ENCODE peak calls at places on chromosomes 6 and 20, in nine cellular contexts. K is brain microvascular endothelial cell; F is BJ; M is spleen; X is endodermal cell; N is CD4-positive, alpha-beta memory T cell; Z is GM23248; B is upper lobe of right lung; U is left ventricle myocardium inferior. A is an unnamed sample. For H3K27me3 and H3K36me3, the result is how much of the 10 kb centered on the place peaks cover.

GRCh38 chr6:107698146-107698545 is 126.0 kb downstream of the SCML4 start:
- DNase-seq in M (no peak), X (peak), F (peak), K (peak), U (no peak), B (no peak), N (no peak), Z (peak), A (no peak)

GRCh38 chr20:25309395-25310267 is 61.7 kb downstream of the PYGB start:
- DNase-seq in U (no peak), M (peak), N (no peak), B (peak), Z (peak), X (no peak), F (peak), K (peak), A (no peak)

GRCh38 chr6:156794963-156795362 is 17.8 kb downstream of the ARID1B start:
- DNase-seq in U (no peak), N (peak), X (peak), B (no peak), K (no peak), M (no peak), Z (no peak), F (no peak), A (no peak)

GRCh38 chr20:48012401-48012974 is 227.2 kb upstream of the SULF2 start:
- DNase-seq in K (peak), F (peak), N (no peak), Z (peak), B (no peak), U (no peak), X (peak), M (no peak), A (no peak)

GRCh38 chr6:46799657-46800056 is 6.5 kb downstream of the MEP1A start:
- DNase-seq in N (no peak), Z (no peak), B (no peak), M (no peak), F (no peak), X (no peak), U (no peak), K (no peak), A (no peak)

GRCh38 chr6:147040041-147040440 is 164.2 kb upstream of the STXBP5 start:
- DNase-seq in K (no peak), Z (peak), X (no peak), F (peak), M (no peak), N (no peak), U (no peak), B (no peak), A (no peak)

GRCh38 chr6:29071831-29072723 is 15.0 kb downstream of the OR2B3 start:
- DNase-seq in M (no peak), U (no peak), N (no peak), X (peak), B (no peak), K (peak), F (no peak), Z (peak), A (peak)

GRCh38 chr6:121856296-121856695 is 420.9 kb downstream of the GJA1 start:
- DNase-seq in U (no peak), M (no peak), K (no peak), B (no peak), Z (peak), F (peak), X (no peak), N (no peak), A (no peak)

GRCh38 chr6:5772634-5773230 is 234.0 kb downstream of the NRN1 start:
- DNase-seq in Z (no peak), U (no peak), K (no peak), X (no peak), B (no peak), N (no peak), M (no peak), F (no peak), A (no peak)

GRCh38 chr6:18343741-18344140 is 43.4 kb upstream of the RNF144B start:
- DNase-seq in X (no peak), M (no peak), K (peak), Z (peak), B (no peak), F (no peak), N (no peak), U (no peak), A (no peak)

GRCh38 chr6:48151142-48151541 is 40.1 kb upstream of the PTCHD4 start:
- DNase-seq in Z (peak), N (no peak), F (peak), K (no peak), U (no peak), M (no peak), B (no peak), X (no peak), A (no peak)

GRCh38 chr6:29011276-29011734 is 6.2 kb upstream of the ZNF311 start:
- DNase-seq in B (no peak), K (peak), N (peak), U (no peak), M (no peak), X (peak), Z (peak), F (no peak), A (peak)

DNA sequence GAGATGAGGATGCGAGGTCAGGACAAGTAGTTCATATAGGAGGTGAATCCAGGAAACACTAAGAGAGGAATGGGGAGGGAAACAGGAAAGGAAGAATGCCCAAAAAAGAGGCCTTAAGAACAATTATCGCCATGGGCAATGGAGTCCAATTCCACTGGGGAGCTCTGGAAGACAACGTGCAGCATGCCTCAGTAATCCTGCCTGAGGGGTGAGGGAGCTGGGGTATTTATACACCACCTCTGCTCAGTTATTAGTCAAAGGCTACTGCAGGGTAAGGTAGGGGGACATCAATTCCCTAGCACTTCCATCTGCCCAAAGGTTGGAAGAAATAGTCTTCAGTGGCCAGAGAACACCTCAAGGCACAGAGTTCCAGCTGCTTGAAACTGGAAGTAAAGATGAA is 96.4 kb downstream of the ZNF217 start:
- DNase-seq in Z (no peak), M (no peak), B (no peak), X (no peak), F (no peak), N (no peak), K (no peak), U (no peak), A (no peak)
- H3K4me3 ChIP-seq in Z (no peak), M (no peak), B (no peak), X (no peak), F (no peak), N (no peak), K (no peak), U (no peak), A (no peak)

DNA sequence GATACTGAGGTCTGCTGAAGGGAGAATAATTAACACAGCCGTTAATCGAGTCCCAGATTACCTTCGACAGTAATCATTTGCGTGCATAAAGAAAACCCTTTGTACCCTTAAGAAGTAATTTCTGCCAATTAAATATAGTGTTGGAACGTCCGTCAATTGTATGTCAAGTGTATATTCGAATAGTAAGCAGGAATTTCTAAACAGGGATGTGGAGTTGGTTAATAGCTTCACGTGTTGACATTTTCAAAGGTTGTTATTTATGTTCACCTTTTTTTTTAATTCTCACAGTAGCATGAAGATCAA is 798 bp upstream of the SNAP91 start:
- DNase-seq in M (no peak), U (no peak), F (no peak), X (no peak), K (no peak), N (no peak), Z (no peak), B (no peak), A (no peak)
- H3K27me3 ChIP-seq in M (under half), U (half or more), F (under half), X (half or more), K (under half), N (under half), Z (under half), B (under half), A (under half)

GRCh38 chr6:31663961-31664789 is 622 bp downstream of the GPANK1 start:
- DNase-seq in N (no peak), F (no peak), K (peak), M (peak), X (peak), Z (peak), B (no peak), U (no peak), A (peak)
- H3K36me3 ChIP-seq in N (under half), F (under half), K (under half), M (under half), X (under half), Z (under half), B (under half), U (under half), A (under half)

GRCh38 chr6:10407674-10408054 is 7.2 kb downstream of the TFAP2A start:
- DNase-seq in F (no peak), M (no peak), B (no peak), X (no peak), K (no peak), Z (no peak), U (no peak), N (no peak), A (no peak)
- H3K4me3 ChIP-seq in F (peak), M (no peak), B (no peak), X (no peak), K (no peak), Z (peak), U (no peak), N (no peak), A (no peak)

GRCh38 chr6:37524919-37525318 is 25.2 kb upstream of the CCDC167 start:
- DNase-seq in Z (no peak), M (no peak), B (no peak), U (no peak), F (no peak), N (no peak), K (no peak), X (no peak), A (no peak)

GRCh38 chr6:37532122-37532521 is 32.4 kb upstream of the CCDC167 start:
- DNase-seq in F (no peak), B (no peak), Z (no peak), N (no peak), M (no peak), K (no peak), X (no peak), U (no peak), A (no peak)

GRCh38 chr6:37525460-37526357 is 26.0 kb upstream of the CCDC167 start:
- DNase-seq in K (peak), B (no peak), F (no peak), Z (peak), N (no peak), U (no peak), M (no peak), X (peak), A (peak)

GRCh38 chr6:37531026-37531425 is 31.3 kb upstream of the CCDC167 start:
- DNase-seq in X (no peak), K (peak), F (no peak), M (no peak), B (no peak), Z (peak), U (no peak), N (no peak), A (no peak)

GRCh38 chr6:37530294-37530693 is 30.6 kb upstream of the CCDC167 start:
- DNase-seq in B (no peak), M (no peak), K (no peak), Z (peak), X (no peak), F (no peak), U (no peak), N (no peak), A (no peak)
- H3K27me3 ChIP-seq in B (under half), M (under half), K (under half), Z (half or more), X (half or more), F (under half), U (half or more), N (under half), A (under half)

GRCh38 chr6:170344631-170345576 is 38.3 kb downstream of the FAM120B start:
- DNase-seq in X (peak), Z (peak), K (peak), B (no peak), M (no peak), N (no peak), U (no peak), F (peak), A (peak)

GRCh38 chr6:170347975-170348374 is 41.4 kb downstream of the FAM120B start:
- DNase-seq in B (no peak), X (no peak), M (no peak), K (no peak), N (no peak), U (no peak), Z (no peak), F (no peak), A (no peak)

GRCh38 chr6:170346649-170347048 is 40.1 kb downstream of the FAM120B start:
- DNase-seq in F (no peak), U (no peak), K (no peak), M (no peak), N (no peak), Z (no peak), B (no peak), X (no peak), A (no peak)

GRCh38 chr6:170347091-170347490 is 40.5 kb downstream of the FAM120B start:
- DNase-seq in M (no peak), Z (peak), N (no peak), B (no peak), K (no peak), U (no peak), X (no peak), F (no peak), A (no peak)

DNA sequence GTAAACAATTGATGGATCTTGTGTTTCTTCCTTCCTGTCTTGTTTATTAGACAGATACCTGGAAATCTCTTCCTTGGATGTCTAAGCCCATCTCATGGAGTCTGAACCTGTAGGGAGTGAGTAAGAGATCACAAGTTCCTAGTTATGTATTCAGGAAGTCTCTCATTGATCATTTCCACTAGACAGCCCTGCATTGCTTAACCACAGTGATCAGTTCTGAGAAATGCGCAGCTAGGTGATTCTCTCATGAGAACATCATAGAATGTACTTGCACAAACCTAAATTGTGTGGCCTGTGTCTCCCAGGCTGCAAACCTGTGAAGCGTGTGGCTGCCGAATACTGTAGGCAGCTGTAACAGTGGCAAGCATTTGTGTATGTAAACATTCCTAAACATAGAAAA is 39.1 kb downstream of the FAM120B start:
- DNase-seq in F (no peak), U (no peak), K (no peak), X (no peak), Z (no peak), M (no peak), N (no peak), B (no peak), A (no peak)
- H3K36me3 ChIP-seq in F (under half), U (under half), K (under half), X (under half), Z (under half), M (under half), N (under half), B (under half), A (under half)

DNA sequence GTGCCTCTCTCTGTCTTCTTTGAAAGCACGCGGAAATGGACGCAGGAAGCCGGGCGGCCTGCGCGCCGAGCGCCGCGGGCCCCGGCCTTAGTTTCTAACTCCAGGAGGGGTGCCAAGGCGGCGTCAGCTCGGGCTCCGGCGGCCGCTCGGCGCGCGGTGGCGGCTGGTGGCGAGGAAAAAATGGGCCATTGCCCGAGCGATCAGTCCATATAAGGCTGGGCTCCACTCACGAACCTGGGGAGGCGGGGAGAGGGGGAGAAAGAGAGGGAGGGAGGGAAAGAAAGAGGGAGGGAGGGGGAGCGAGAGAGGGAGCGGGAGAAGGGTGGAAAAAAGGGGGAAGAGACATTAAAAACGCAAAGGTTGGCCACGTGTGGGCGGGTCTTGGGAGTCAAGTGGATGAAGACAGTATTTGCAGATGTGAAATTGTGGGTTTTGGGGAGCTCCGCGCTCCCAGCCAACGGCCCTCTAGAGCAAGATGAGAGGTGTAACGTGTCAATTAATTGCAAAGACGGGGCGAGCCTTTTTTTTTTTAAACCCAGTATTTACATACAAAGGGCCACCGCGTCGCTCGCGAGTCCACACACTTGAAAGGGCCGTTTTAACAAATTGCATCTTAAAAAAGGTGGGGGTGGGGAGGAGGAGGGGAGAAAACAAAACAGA is at the start of gene NKX2-2:
- DNase-seq in M (no peak), U (no peak), K (no peak), B (no peak), Z (no peak), F (no peak), X (peak), N (no peak), A (peak)
- H3K4me3 ChIP-seq in M (no peak), U (peak), K (no peak), B (peak), Z (peak), F (no peak), X (peak), N (peak), A (peak)

DNA sequence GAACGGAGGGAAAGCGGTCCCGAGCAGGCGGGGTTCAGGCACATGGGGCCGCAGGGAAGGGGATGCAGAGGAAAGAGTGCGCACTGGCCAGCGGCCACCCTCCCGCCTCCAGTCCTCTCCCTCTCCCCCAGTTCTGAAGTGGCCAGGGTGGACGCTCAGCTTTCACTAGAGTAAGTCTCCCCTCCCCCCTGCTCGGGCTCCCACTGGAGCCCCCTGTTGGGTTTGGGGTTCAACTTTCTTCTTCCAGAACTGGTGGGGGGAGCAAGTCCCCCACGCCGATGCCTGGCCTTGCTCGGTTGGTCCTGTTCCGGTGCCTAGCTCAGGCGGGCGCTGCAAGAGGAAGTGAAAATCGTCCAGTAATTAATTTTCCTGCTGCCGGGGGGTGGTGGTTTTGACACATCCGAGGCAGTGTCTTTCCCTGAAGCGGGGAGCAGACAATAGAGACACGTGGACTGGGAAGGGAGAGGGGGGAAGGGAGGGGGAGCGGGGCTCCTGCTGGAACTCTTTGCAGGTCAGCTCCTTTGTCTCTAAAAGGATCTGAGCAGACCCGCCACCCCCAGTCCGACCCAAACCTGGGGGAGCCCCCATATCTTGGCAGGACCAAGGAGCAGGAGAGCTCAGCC is 824 bp upstream of the SCRT2 start:
- DNase-seq in Z (no peak), B (no peak), F (no peak), X (no peak), N (no peak), U (no peak), K (no peak), M (no peak), A (peak)
- H3K27me3 ChIP-seq in Z (half or more), B (half or more), F (under half), X (half or more), N (under half), U (half or more), K (under half), M (under half), A (under half)

GRCh38 chr20:31538327-31538726 is 24.1 kb downstream of the HM13 start:
- DNase-seq in K (no peak), F (no peak), B (no peak), X (no peak), N (no peak), Z (no peak), U (no peak), M (no peak), A (no peak)
- H3K36me3 ChIP-seq in K (half or more), F (under half), B (half or more), X (half or more), N (half or more), Z (under half), U (half or more), M (half or more), A (under half)

GRCh38 chr6:109478222-109478805 is 4.7 kb downstream of the ZBTB24 start:
- DNase-seq in B (no peak), N (no peak), Z (peak), K (no peak), F (peak), U (no peak), M (no peak), X (no peak), A (no peak)

GRCh38 chr6:109483744-109484075 is 691 bp upstream of the ZBTB24 start:
- DNase-seq in X (no peak), Z (no peak), N (no peak), B (no peak), M (no peak), U (no peak), K (no peak), F (no peak), A (no peak)

GRCh38 chr6:109478848-109479624 is 4.0 kb downstream of the ZBTB24 start:
- DNase-seq in B (no peak), K (no peak), M (no peak), N (peak), X (no peak), Z (peak), F (no peak), U (no peak), A (no peak)

GRCh38 chr6:109482913-109483743 is at the start of gene ZBTB24:
- DNase-seq in B (peak), F (no peak), U (peak), K (peak), Z (peak), N (peak), X (peak), M (peak), A (peak)

GRCh38 chr6:109480993-109481480 is 2.0 kb downstream of the ZBTB24 start:
- DNase-seq in U (no peak), M (no peak), N (no peak), B (no peak), K (no peak), F (no peak), Z (no peak), X (no peak), A (no peak)
- H3K4me3 ChIP-seq in U (peak), M (no peak), N (peak), B (no peak), K (no peak), F (no peak), Z (no peak), X (peak), A (no peak)

A was measured in H7.